ENCODE peak calls at places on chromosomes 13 and 19, in seven cellular contexts. M, B, D, R, V, Q and N are unnamed samples. For H3K4me1, the result is how much of the 10 kb centered on the place peaks cover.

GRCh38 chr13:20136781-20137703 is 23.8 kb downstream of the GJA3 start:
- DNase-seq in V (no peak), Q (no peak), B (peak), D (no peak), R (no peak), M (peak), N (no peak)

GRCh38 chr13:59906413-59907027 is 257.2 kb downstream of the DIAPH3 start:
- DNase-seq in M (no peak), D (no peak), R (no peak), V (peak), B (no peak), Q (peak), N (no peak)

GRCh38 chr13:113906566-113906965 is 42.7 kb upstream of the GAS6 start:
- DNase-seq in B (no peak), M (peak), Q (no peak), V (no peak), R (no peak), D (no peak), N (no peak)

GRCh38 chr13:96243371-96243770 is 153.5 kb downstream of the HS6ST3 start:
- DNase-seq in V (no peak), D (no peak), R (no peak), B (no peak), Q (no peak), M (no peak), N (no peak)

GRCh38 chr19:16778796-16779411 is 50.3 kb upstream of the SIN3B start:
- DNase-seq in R (peak), Q (peak), D (no peak), B (no peak), V (peak), M (no peak), N (no peak)

GRCh38 chr13:40101708-40102359 is 446.4 kb downstream of the COG6 start:
- DNase-seq in M (no peak), V (no peak), D (no peak), Q (peak), B (no peak), R (no peak), N (no peak)

GRCh38 chr19:27657271-27658051 is 1555.5 kb downstream of the UQCRFS1 start:
- DNase-seq in M (no peak), V (no peak), Q (no peak), B (peak), D (no peak), R (no peak), N (no peak)

GRCh38 chr19:40982594-40983101 is 8.4 kb upstream of the CYP2B6 start:
- DNase-seq in V (peak), R (no peak), M (no peak), B (no peak), D (no peak), Q (no peak), N (no peak)

GRCh38 chr19:2221250-2221831 is 14.8 kb downstream of the PLEKHJ1 start:
- DNase-seq in B (no peak), Q (no peak), D (no peak), M (no peak), V (no peak), R (no peak), N (no peak)

GRCh38 chr19:2603320-2603719 is 99.2 kb downstream of the GNG7 start:
- DNase-seq in Q (no peak), B (no peak), M (no peak), V (no peak), D (no peak), R (peak), N (peak)

GRCh38 chr19:2042485-2043268 is 8.4 kb downstream of the MKNK2 start:
- DNase-seq in R (no peak), D (peak), M (peak), V (no peak), Q (no peak), B (peak), N (no peak)

GRCh38 chr19:58514564-58515020 is 2.8 kb upstream of the SLC27A5 start:
- DNase-seq in R (no peak), Q (no peak), D (no peak), V (no peak), B (no peak), M (no peak), N (no peak)

GRCh38 chr13:86741762-86742285 is 929.3 kb upstream of the SLITRK5 start:
- DNase-seq in Q (no peak), V (peak), M (no peak), R (no peak), B (no peak), D (no peak), N (no peak)

GRCh38 chr13:96792736-96793444 is 201.4 kb downstream of the OXGR1 start:
- DNase-seq in M (peak), R (no peak), Q (no peak), D (no peak), B (no peak), V (no peak), N (no peak)

GRCh38 chr13:90947976-90948375 is 399.5 kb upstream of the MIR17HG start:
- DNase-seq in V (peak), B (no peak), Q (no peak), M (no peak), D (no peak), R (no peak), N (no peak)

GRCh38 chr13:98576215-98576945 is 527 bp downstream of the STK24 start:
- DNase-seq in M (peak), Q (peak), B (peak), V (no peak), R (peak), D (peak), N (peak)

GRCh38 chr19:41616785-41617621 is 9.9 kb downstream of the CEACAM4 start:
- DNase-seq in M (no peak), B (no peak), R (no peak), D (no peak), Q (peak), V (peak), N (no peak)

GRCh38 chr19:8343483-8343844 is 402 bp upstream of the KANK3 start:
- DNase-seq in V (no peak), D (no peak), M (no peak), Q (no peak), R (no peak), B (no peak), N (no peak)
- H3K4me3 ChIP-seq in V (peak), D (peak), M (no peak), Q (peak), R (no peak), B (peak), N (peak)

DNA sequence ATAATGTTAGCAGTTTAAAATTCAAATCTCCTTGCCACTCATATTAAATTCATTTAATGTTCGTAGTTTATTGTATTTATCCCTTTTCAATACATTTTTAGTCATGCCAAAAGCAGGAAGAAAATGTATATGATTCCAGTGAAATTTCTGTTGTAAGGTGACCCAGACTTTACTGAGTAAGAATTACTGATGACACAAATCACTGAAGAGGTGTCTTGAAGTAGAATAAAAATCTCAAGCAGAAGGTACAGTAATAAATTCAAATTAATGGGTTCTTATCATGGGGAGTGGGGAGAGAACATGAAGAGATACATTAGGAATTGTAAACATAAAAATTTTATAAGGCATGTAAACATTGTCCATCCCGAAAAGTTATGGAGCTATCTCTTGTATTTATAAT is 19.9 kb downstream of the STARD13 start:
- DNase-seq in B (no peak), R (no peak), D (no peak), M (no peak), V (no peak), Q (no peak), N (no peak)
- H3K4me1 ChIP-seq in B (under half), R (under half), D (under half), M (under half), V (half or more), Q (under half), N (under half)

DNA sequence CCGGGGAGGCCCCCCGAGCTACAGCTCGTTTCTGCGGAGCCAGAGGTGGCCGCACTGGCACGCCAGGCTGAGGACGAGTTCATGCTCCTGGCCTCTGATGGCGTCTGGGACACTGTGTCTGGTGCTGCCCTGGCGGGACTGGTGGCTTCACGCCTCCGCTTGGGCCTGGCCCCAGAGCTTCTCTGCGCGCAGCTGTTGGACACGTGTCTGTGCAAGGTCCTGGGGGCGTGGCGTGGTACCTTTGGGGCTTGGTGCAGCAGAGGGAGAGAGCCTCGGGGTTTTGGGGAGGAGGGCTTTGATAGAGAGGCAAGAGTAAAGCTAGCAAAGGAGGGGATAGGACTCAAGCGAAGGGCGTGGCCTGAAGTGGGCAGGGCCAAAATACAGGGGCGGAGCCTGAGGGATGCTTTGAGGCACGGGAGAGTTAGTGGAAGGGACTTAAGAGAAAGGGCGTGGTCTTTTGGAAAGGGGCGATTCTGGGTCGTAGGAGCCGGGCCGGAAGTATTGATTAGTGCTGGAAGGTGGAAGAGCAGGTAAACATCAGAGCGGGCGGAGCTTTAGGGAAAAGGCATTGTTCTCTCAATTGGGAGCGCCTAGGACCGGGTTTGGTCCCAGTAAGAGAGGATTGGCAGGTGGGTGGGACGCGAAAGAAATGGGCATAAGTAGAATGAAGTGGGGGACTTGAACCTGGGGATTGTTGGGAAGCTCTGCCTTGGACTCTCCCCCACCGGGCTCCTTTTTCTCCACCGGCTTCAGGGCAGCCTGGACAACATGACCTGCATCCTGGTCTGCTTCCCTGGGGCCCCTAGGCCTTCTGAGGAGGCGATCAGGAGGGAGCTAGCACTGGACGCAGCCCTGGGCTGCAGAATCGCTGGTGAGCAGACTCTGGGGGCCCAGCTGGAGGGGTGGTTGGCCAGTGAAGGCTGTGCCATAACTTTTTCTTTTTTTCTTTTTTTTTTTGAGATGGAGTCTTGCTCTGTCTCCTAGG is 1.2 kb downstream of the PPM1N start:
- DNase-seq in V (peak), M (peak), Q (peak), B (peak), R (peak), D (no peak), N (no peak)
- TF ChIP-seq CTCF in V (no peak), M (no peak), Q (no peak), B (no peak), R (no peak), D (no peak), N (no peak)

DNA sequence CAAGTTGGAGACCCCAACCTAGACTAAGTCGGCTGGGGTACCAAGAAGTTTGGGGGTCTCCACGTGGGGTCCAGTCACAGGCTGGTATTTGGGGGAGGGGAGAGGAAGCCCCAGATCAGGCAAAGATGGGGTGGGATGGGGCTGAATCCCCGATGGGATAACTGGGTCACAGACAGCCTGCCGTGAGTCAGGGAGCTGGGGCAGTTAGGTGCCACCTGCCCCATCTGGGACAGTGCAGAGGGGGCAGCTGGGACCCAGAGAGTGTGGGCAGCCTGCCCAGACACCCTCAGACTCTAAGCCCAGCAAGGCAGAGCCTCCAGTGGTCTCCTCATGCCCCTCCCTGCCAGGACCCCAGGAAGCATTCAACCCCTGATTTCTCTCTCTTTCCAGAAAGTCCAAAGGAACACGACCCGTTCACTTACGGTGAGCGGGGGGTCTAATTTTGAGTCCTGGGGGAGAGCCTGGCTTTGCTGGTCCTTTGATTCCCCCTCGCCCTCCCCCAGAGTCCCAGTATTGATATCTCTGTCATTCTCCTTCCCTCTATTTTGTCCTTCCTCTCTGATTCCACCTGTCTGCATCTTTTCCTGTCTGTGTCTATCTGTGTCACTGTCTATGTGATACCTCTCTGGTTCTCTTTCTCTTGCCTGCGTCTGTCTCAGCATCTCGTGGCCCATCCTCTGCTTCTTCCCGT is 1.7 kb downstream of the FXYD1 start:
- DNase-seq in M (peak), R (no peak), V (no peak), Q (no peak), D (no peak), B (no peak), N (no peak)
- H3K4me3 ChIP-seq in M (no peak), R (peak), V (no peak), Q (peak), D (peak), B (no peak), N (peak)

GRCh38 chr13:29918845-29919244 is 68.4 kb upstream of the UBL3 start:
- DNase-seq in M (no peak), D (no peak), V (peak), B (no peak), R (no peak), Q (no peak), N (no peak)
- H3K4me1 ChIP-seq in M (under half), D (under half), V (half or more), B (under half), R (under half), Q (under half), N (under half)

GRCh38 chr13:41313659-41314197 is 2.7 kb downstream of the NAA16 start:
- DNase-seq in D (no peak), B (no peak), Q (no peak), M (no peak), R (no peak), V (no peak), N (no peak)

GRCh38 chr13:41308241-41308640 is 2.8 kb upstream of the NAA16 start:
- DNase-seq in Q (no peak), V (no peak), D (no peak), R (no peak), B (no peak), M (no peak), N (no peak)

GRCh38 chr13:41311607-41312500 is 787 bp downstream of the NAA16 start:
- DNase-seq in D (no peak), R (peak), Q (peak), V (peak), B (peak), M (peak), N (peak)

GRCh38 chr13:41313117-41313516 is 2.0 kb downstream of the NAA16 start:
- DNase-seq in M (no peak), Q (no peak), D (no peak), B (no peak), R (no peak), V (no peak), N (no peak)

GRCh38 chr13:41310963-41311606 is at the start of gene NAA16:
- DNase-seq in V (peak), M (peak), R (peak), B (peak), D (peak), Q (peak), N (peak)
- TF ChIP-seq CTCF in V (no peak), M (no peak), R (no peak), B (no peak), D (peak), Q (peak), N (no peak)

DNA sequence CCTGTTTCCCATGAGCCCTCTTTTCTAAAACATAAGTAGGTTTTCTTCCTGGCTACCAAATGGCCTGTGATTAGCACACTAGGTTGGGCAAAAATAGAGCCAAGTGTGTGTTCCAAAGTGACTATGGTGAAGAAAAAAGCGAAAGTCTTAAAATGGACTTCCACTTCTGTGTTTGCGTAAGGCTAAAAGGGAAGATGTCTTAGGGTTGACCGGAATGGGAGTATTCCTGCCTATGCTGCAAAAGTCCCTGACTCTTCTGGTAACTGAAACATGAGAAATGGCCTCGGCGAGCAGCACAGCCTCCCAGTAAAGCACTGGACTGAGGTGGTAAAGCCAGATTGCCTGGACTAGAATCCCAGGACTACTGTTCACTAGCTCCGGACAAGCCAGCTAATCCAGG is 2.4 kb upstream of the FPR1 start:
- DNase-seq in M (no peak), D (no peak), B (no peak), Q (no peak), V (no peak), R (no peak), N (no peak)
- H3K4me3 ChIP-seq in M (no peak), D (no peak), B (no peak), Q (no peak), V (no peak), R (no peak), N (no peak)

GRCh38 chr19:18020212-18021067 is 12.5 kb downstream of the ARRDC2 start:
- DNase-seq in M (peak), R (no peak), D (peak), Q (no peak), B (peak), V (no peak), N (peak)
- H3K4me1 ChIP-seq in M (under half), R (under half), D (half or more), Q (under half), B (under half), V (under half), N (half or more)

GRCh38 chr19:480016-480855 is 16.1 kb upstream of the MADCAM1 start:
- DNase-seq in M (peak), Q (no peak), V (peak), D (no peak), R (no peak), B (peak), N (peak)
- TF ChIP-seq CTCF in M (peak), Q (peak), V (peak), D (peak), R (no peak), B (peak), N (peak)

DNA sequence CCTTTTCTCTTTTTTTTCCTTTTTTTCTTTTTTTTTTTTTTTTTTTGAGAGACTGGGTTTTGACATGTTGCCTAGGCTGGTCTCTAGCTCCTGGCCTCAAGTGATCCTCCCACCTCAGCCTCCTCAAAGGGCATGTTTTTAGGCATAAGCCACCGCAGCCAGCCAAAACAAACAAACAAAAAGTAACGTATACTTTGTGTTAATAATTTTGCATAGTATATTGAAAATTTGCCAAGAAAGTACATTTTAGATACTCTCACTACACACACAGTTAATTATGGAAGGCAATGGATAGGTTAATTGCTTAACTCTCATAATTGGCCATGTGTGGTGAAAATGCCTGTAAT is 1.6 kb upstream of the RAB11B start:
- DNase-seq in V (no peak), R (no peak), D (no peak), Q (no peak), B (no peak), M (no peak), N (no peak)
- H3K4me3 ChIP-seq in V (no peak), R (no peak), D (no peak), Q (peak), B (no peak), M (no peak), N (no peak)